ENCODE peak calls at places on chromosomes 6 and 20, in four cellular contexts. E, T, X and L are unnamed samples.
A peak's percentile ranks its signal among the peaks of the same experiment; 100 is the strongest.

GRCh38 chr6:168122011-168122410 is 43.0 kb upstream of the FRMD1 start:
- DNase-seq in T (no peak), X (no peak), E (no peak), L (no peak)

GRCh38 chr20:62381202-62381797 is 5.6 kb upstream of the RPS21 start:
- DNase-seq in E (peak; percentile 83), X (no peak), T (no peak), L (no peak)

GRCh38 chr6:98486052-98486451 is 348.3 kb upstream of the POU3F2 start:
- DNase-seq in X (no peak), E (no peak), T (no peak), L (no peak)

GRCh38 chr6:6007311-6008113 is 787 bp upstream of the NRN1 start:
- DNase-seq in X (peak; percentile 73), E (peak; percentile 18), T (no peak), L (no peak)

GRCh38 chr6:82086944-82087343 is 160.6 kb downstream of the IBTK start:
- DNase-seq in E (peak; percentile 89), T (peak; percentile 81), X (no peak), L (no peak)

GRCh38 chr6:170067257-170067656 is 223.6 kb downstream of the DLL1 start:
- DNase-seq in T (no peak), X (peak; percentile 13), E (no peak), L (no peak)

GRCh38 chr6:170279977-170280688 is 10.7 kb downstream of the DLL1 start:
- DNase-seq in E (peak; percentile 67), X (no peak), T (no peak), L (peak; percentile 39)

GRCh38 chr6:118968416-118968815 is 33.5 kb upstream of the MCM9 start:
- DNase-seq in T (peak; percentile 26), E (peak; percentile 20), X (no peak), L (no peak)

GRCh38 chr6:43983632-43984031 is 143.6 kb downstream of the MRPL14 start:
- DNase-seq in X (no peak), T (peak; percentile 55), E (no peak), L (no peak)

GRCh38 chr20:22490287-22491187 is 93.8 kb downstream of the FOXA2 start:
- DNase-seq in X (peak; percentile 58), T (peak; percentile 100), E (peak; percentile 94), L (no peak)

GRCh38 chr20:36408219-36408618 is 102.1 kb downstream of the DLGAP4 start:
- DNase-seq in X (no peak), T (peak; percentile 26), E (peak; percentile 23), L (peak; percentile 16)

GRCh38 chr6:27810768-27811298 is 101.4 kb downstream of the OR2B2 start:
- DNase-seq in X (peak; percentile 43), T (no peak), E (no peak), L (no peak)

GRCh38 chr20:14838663-14839650 is 501.5 kb upstream of the FLRT3 start:
- DNase-seq in E (no peak), X (no peak), T (no peak), L (no peak)

GRCh38 chr6:39153766-39154397 is 38.9 kb upstream of the SAYSD1 start:
- DNase-seq in E (no peak), X (no peak), T (no peak), L (no peak)

GRCh38 chr6:101231606-101232235 is 161.8 kb upstream of the GRIK2 start:
- DNase-seq in X (no peak), E (no peak), T (no peak), L (no peak)

GRCh38 chr6:104306206-104306605 is 553.5 kb downstream of the HACE1 start:
- DNase-seq in T (no peak), X (no peak), E (no peak), L (no peak)

GRCh38 chr20:33721391-33722140 is 1.5 kb upstream of the PXMP4 start:
- DNase-seq in X (no peak), T (peak; percentile 54), E (no peak), L (no peak)

GRCh38 chr6:111011360-111012142 is 29.7 kb downstream of the RPF2 start:
- DNase-seq in T (peak; percentile 32), X (no peak), E (peak; percentile 30), L (peak; percentile 33)

GRCh38 chr6:64505312-64505711 is 869.7 kb downstream of the PHF3 start:
- DNase-seq in E (peak; percentile 38), X (peak; percentile 78), T (peak; percentile 29), L (peak; percentile 24)

GRCh38 chr6:101226677-101227135 is 166.8 kb upstream of the GRIK2 start:
- DNase-seq in X (peak; percentile 86), E (peak; percentile 55), T (peak; percentile 20), L (no peak)

GRCh38 chr20:54112221-54112884 is 42.0 kb upstream of the BCAS1 start:
- DNase-seq in E (no peak), T (no peak), X (no peak), L (no peak)

GRCh38 chr6:100665041-100665380 is 200.3 kb upstream of the SIM1 start:
- DNase-seq in X (no peak), E (no peak), T (no peak), L (no peak)

GRCh38 chr6:3789018-3789895 is 37.7 kb upstream of the PXDC1 start:
- DNase-seq in E (peak; percentile 20), X (no peak), T (peak; percentile 100), L (no peak)

GRCh38 chr6:83198486-83199172 is 5.5 kb downstream of the RWDD2A start:
- DNase-seq in X (no peak), E (no peak), T (no peak), L (no peak)

GRCh38 chr6:73339340-73339739 is 14.7 kb downstream of the DPPA5 start:
- DNase-seq in X (peak; percentile 48), T (no peak), E (peak; percentile 10), L (no peak)

GRCh38 chr20:8545212-8545611 is 413.1 kb downstream of the PLCB1 start:
- DNase-seq in X (no peak), E (no peak), T (no peak), L (no peak)

GRCh38 chr6:135089901-135090300 is 35.3 kb upstream of the HBS1L start:
- DNase-seq in E (no peak), X (no peak), T (no peak), L (no peak)

GRCh38 chr6:41256383-41256782 is 28.2 kb downstream of the TREML4 start:
- DNase-seq in E (no peak), T (no peak), X (no peak), L (no peak)

GRCh38 chr6:128720891-128721290 is 162.0 kb upstream of the LAMA2 start:
- DNase-seq in T (no peak), X (no peak), E (no peak), L (no peak)

GRCh38 chr6:100393493-100393892 is 71.2 kb downstream of the SIM1 start:
- DNase-seq in T (no peak), E (no peak), X (no peak), L (no peak)

GRCh38 chr6:137552146-137552545 is 58.0 kb upstream of the OLIG3 start:
- DNase-seq in T (no peak), X (no peak), E (no peak), L (no peak)

GRCh38 chr20:25061821-25062530 is 4.0 kb upstream of the ACSS1 start:
- DNase-seq in E (no peak), T (no peak), X (no peak), L (no peak)

GRCh38 chr6:34027445-34027936 is 118.4 kb downstream of the GRM4 start:
- DNase-seq in T (peak; percentile 30), E (peak; percentile 24), X (peak; percentile 97), L (peak; percentile 86)
- TF ChIP-seq PHF8 in T (no peak), E (no peak), X (no peak), L (no peak)

GRCh38 chr6:20630617-20631448 is 96.6 kb downstream of the CDKAL1 start:
- DNase-seq in E (no peak), X (no peak), T (peak; percentile 88), L (no peak)
- TF ChIP-seq PHF8 in E (no peak), X (no peak), T (no peak), L (no peak)

GRCh38 chr6:109363753-109364152 is 18.5 kb downstream of the CD164 start:
- DNase-seq in X (no peak), E (no peak), T (no peak), L (no peak)
- TF ChIP-seq PHF8 in X (no peak), E (no peak), T (no peak), L (no peak)

DNA sequence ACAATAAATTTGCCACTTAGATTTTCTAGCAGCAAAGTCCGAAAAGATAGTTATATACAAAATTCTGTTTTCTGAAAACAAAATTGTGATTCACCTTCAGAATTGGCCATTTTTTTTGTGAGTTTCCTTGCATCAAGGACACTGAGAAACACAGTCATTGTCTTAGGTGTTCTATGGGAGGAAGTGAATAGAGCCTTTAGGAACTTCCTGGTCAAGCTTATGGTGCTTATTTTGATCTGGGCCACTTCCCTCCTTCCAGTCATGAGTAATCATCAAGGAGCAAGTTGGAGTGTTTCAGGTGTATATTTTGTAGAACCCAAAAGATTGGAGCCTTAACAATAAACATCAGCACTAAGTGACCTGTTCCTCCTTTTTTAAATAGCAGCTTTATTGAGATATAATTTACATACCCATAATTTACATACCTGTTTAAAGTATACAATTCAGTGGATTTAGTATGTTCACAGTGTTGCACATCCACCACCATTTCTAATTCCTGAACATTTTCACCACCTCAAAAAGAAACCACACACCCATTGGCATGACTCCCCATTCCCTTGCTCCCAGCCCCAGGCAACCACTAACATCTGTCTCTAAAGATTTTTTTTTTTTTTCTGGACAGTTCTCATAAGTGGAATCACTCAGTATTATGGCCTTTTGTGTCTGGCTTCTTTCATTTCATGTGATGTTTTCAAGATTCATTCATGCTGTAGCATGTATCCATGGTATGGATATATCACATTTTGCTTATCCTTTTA is 17.6 kb downstream of the TMEM74B start:
- DNase-seq in X (no peak), T (no peak), E (no peak), L (no peak)
- TF ChIP-seq PHF8 in X (no peak), T (no peak), E (no peak), L (no peak)

GRCh38 chr20:37523012-37523391 is 2.0 kb downstream of the NNAT start:
- DNase-seq in X (no peak), T (no peak), E (no peak), L (no peak)

GRCh38 chr20:37524859-37525708 is 2.6 kb downstream of the BLCAP start:
- DNase-seq in E (no peak), X (no peak), T (no peak), L (no peak)

GRCh38 chr20:37522258-37523011 is 1.4 kb downstream of the NNAT start:
- DNase-seq in E (no peak), T (no peak), X (peak; percentile 57), L (no peak)

GRCh38 chr20:37525810-37526209 is 1.9 kb downstream of the BLCAP start:
- DNase-seq in T (no peak), X (no peak), E (no peak), L (no peak)

GRCh38 chr20:37524221-37524700 is 3.2 kb downstream of the NNAT start:
- DNase-seq in T (no peak), X (no peak), E (no peak), L (peak; percentile 53)
- TF ChIP-seq PHF8 in T (no peak), X (no peak), E (no peak), L (no peak)

GRCh38 chr6:158046201-158047119 is 64.8 kb downstream of the SYNJ2 start:
- DNase-seq in T (no peak), E (no peak), X (no peak), L (no peak)
- TF ChIP-seq PHF8 in T (no peak), E (no peak), X (no peak), L (no peak)

GRCh38 chr6:161694995-161695394 is 421.1 kb upstream of the AGPAT4 start:
- DNase-seq in T (peak; percentile 13), X (no peak), E (peak; percentile 19), L (peak; percentile 49)
- TF ChIP-seq PHF8 in T (no peak), X (no peak), E (no peak), L (no peak)